ENCODE peak calls at places on chromosome 16, in six cellular contexts. One of them, this sample, is unnamed.

GRCh38 chr16:2333772-2334379 is 6.7 kb downstream of the ABCA3 start:
- DNase-seq in HepG2: peak; percentile 20
- DNase-seq in GM12878: no peak
- DNase-seq in A549: peak; percentile 42
- DNase-seq in endothelial cell of umbilical vein: peak; percentile 10
- DNase-seq in K562: peak; percentile 73
- DNase-seq in this sample: no peak

GRCh38 chr16:69477546-69477945 is 53.1 kb downstream of the CYB5B start:
- DNase-seq in K562: no peak
- DNase-seq in HepG2: no peak
- DNase-seq in A549: no peak
- DNase-seq in GM12878: no peak
- DNase-seq in endothelial cell of umbilical vein: peak; percentile 71
- DNase-seq in this sample: peak; percentile 36

GRCh38 chr16:48487287-48487686 is 102.1 kb upstream of the SIAH1 start:
- DNase-seq in endothelial cell of umbilical vein: no peak
- DNase-seq in A549: no peak
- DNase-seq in HepG2: no peak
- DNase-seq in GM12878: no peak
- DNase-seq in K562: no peak
- DNase-seq in this sample: no peak

GRCh38 chr16:48277158-48277557 is 29.8 kb upstream of the ABCC11 start:
- DNase-seq in A549: no peak
- DNase-seq in endothelial cell of umbilical vein: no peak
- DNase-seq in K562: no peak
- DNase-seq in GM12878: no peak
- DNase-seq in HepG2: no peak
- DNase-seq in this sample: no peak

GRCh38 chr16:31052131-31052530 is 18.8 kb downstream of the STX4 start:
- DNase-seq in endothelial cell of umbilical vein: peak; percentile 37
- DNase-seq in HepG2: peak; percentile 45
- DNase-seq in K562: peak; percentile 28
- DNase-seq in GM12878: no peak
- DNase-seq in A549: peak; percentile 90
- DNase-seq in this sample: peak; percentile 67

GRCh38 chr16:49528035-49528434 is 154.4 kb downstream of the C16orf78 start:
- DNase-seq in A549: no peak
- DNase-seq in endothelial cell of umbilical vein: peak; percentile 40
- DNase-seq in HepG2: no peak
- DNase-seq in GM12878: no peak
- DNase-seq in K562: no peak
- DNase-seq in this sample: no peak

GRCh38 chr16:50550035-50550434 is 1.8 kb downstream of the NKD1 start:
- DNase-seq in HepG2: no peak
- DNase-seq in K562: no peak
- DNase-seq in endothelial cell of umbilical vein: no peak
- DNase-seq in A549: no peak
- DNase-seq in GM12878: no peak
- DNase-seq in this sample: no peak

GRCh38 chr16:80744856-80745255 is 59.5 kb downstream of the CDYL2 start:
- DNase-seq in GM12878: no peak
- DNase-seq in A549: no peak
- DNase-seq in HepG2: no peak
- DNase-seq in K562: no peak
- DNase-seq in endothelial cell of umbilical vein: no peak
- DNase-seq in this sample: peak; percentile 12

GRCh38 chr16:58384437-58385055 is 7.7 kb upstream of the GINS3 start:
- DNase-seq in A549: no peak
- DNase-seq in HepG2: no peak
- DNase-seq in endothelial cell of umbilical vein: no peak
- DNase-seq in GM12878: no peak
- DNase-seq in K562: no peak
- DNase-seq in this sample: peak; percentile 85

GRCh38 chr16:35298460-35299243 is 1839.2 kb downstream of the TP53TG3F start:
- DNase-seq in A549: no peak
- DNase-seq in endothelial cell of umbilical vein: no peak
- DNase-seq in HepG2: no peak
- DNase-seq in GM12878: no peak
- DNase-seq in K562: no peak
- DNase-seq in this sample: peak; percentile 15

GRCh38 chr16:72908362-72908838 is 139.5 kb downstream of the ZFHX3 start:
- DNase-seq in A549: no peak
- DNase-seq in GM12878: no peak
- DNase-seq in endothelial cell of umbilical vein: no peak
- DNase-seq in HepG2: no peak
- DNase-seq in K562: no peak
- DNase-seq in this sample: peak; percentile 65
- TF ChIP-seq MYC in A549: no peak
- TF ChIP-seq MYC in GM12878: no peak
- TF ChIP-seq MYC in endothelial cell of umbilical vein: no peak
- TF ChIP-seq MYC in HepG2: no peak
- TF ChIP-seq MYC in K562: no peak
- TF ChIP-seq MYC in this sample: no peak

DNA sequence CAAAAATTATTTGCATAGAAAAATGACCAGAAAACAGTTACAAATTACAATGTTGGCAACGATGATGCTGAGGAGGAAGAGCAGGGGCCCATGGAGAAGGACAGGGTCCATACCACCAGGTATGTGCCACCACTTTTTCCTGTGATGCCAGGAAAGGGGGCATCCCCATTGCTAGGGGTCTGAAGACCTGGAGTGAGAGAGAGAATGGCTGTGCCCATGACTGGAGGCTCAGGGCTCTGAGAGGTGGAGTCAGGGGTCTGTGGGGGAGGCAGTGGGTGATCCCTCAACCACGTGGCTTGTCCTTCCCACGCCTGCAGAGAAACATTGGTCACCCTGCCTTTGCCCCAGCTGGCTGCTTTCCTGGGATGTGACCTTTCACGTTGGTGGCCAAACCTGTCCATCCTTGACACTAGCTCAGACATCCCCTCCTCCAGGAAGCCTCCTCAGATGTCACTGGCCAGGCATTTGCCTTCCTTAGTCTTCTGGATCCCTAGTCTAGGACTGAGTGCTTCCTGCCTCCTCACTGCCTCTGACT is 51.4 kb downstream of the SOCS1 start:
- DNase-seq in GM12878: no peak
- DNase-seq in endothelial cell of umbilical vein: no peak
- DNase-seq in HepG2: no peak
- DNase-seq in K562: no peak
- DNase-seq in A549: no peak
- DNase-seq in this sample: no peak
- TF ChIP-seq MYC in GM12878: no peak
- TF ChIP-seq MYC in endothelial cell of umbilical vein: no peak
- TF ChIP-seq MYC in HepG2: no peak
- TF ChIP-seq MYC in K562: no peak
- TF ChIP-seq MYC in A549: no peak
- TF ChIP-seq MYC in this sample: no peak

GRCh38 chr16:89738538-89739317 is 17.4 kb downstream of the ZNF276 start:
- DNase-seq in GM12878: no peak
- DNase-seq in endothelial cell of umbilical vein: no peak
- DNase-seq in K562: no peak
- DNase-seq in HepG2: no peak
- DNase-seq in A549: no peak
- DNase-seq in this sample: no peak

GRCh38 chr16:89739383-89739782 is 18.0 kb downstream of the ZNF276 start:
- DNase-seq in K562: no peak
- DNase-seq in A549: no peak
- DNase-seq in endothelial cell of umbilical vein: no peak
- DNase-seq in GM12878: no peak
- DNase-seq in HepG2: no peak
- DNase-seq in this sample: no peak

GRCh38 chr16:89738072-89738377 is 16.7 kb downstream of the ZNF276 start:
- DNase-seq in K562: no peak
- DNase-seq in HepG2: no peak
- DNase-seq in endothelial cell of umbilical vein: no peak
- DNase-seq in A549: no peak
- DNase-seq in GM12878: no peak
- DNase-seq in this sample: peak; percentile 14

GRCh38 chr16:89736554-89736953 is 15.2 kb downstream of the ZNF276 start:
- DNase-seq in endothelial cell of umbilical vein: no peak
- DNase-seq in A549: no peak
- DNase-seq in GM12878: no peak
- DNase-seq in HepG2: no peak
- DNase-seq in K562: no peak
- DNase-seq in this sample: no peak

DNA sequence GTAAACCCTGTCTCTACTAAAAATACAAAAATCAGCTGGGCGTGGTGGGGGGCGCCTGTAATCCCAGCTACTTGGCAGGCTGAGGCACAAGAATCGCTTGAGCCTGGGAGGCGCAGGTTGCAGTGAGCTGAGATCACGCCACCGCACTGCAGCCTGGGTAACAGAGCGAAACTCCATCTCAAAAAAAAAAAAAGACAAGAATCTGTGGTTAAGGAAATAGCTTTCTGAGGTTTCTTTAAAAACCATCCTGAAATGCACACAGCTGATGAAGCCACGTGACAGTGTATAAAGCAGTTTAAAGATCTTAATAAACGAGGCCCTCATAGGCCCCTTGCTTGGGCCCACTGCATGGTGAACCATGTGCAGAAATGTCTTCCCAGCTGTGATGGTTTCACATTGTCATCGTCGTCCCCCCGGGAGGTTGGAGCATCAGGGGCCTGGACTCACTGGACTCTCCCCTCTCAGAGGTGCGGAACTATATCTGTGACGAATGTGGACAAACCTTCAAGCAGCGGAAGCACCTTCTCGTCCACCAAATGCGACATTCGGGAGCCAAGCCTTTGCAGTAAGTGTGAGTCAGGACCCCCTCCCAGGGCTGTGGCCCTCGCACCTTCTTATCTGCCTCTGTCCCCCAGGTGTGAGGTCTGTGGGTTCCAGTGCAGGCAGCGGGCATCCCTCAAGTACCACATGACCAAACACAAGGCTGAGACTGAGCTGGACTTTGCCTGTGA is 16.2 kb downstream of the ZNF276 start:
- DNase-seq in A549: no peak
- DNase-seq in K562: no peak
- DNase-seq in HepG2: no peak
- DNase-seq in GM12878: no peak
- DNase-seq in endothelial cell of umbilical vein: no peak
- DNase-seq in this sample: no peak
- TF ChIP-seq MYC in A549: no peak
- TF ChIP-seq MYC in K562: no peak
- TF ChIP-seq MYC in HepG2: no peak
- TF ChIP-seq MYC in GM12878: no peak
- TF ChIP-seq MYC in endothelial cell of umbilical vein: no peak
- TF ChIP-seq MYC in this sample: no peak

GRCh38 chr16:10927497-10928112 is 14.7 kb downstream of the DEXI start:
- DNase-seq in A549: no peak
- DNase-seq in GM12878: no peak
- DNase-seq in K562: no peak
- DNase-seq in endothelial cell of umbilical vein: no peak
- DNase-seq in HepG2: no peak
- DNase-seq in this sample: no peak

GRCh38 chr16:10926094-10926493 is 16.2 kb downstream of the DEXI start:
- DNase-seq in endothelial cell of umbilical vein: no peak
- DNase-seq in GM12878: no peak
- DNase-seq in K562: no peak
- DNase-seq in HepG2: no peak
- DNase-seq in A549: no peak
- DNase-seq in this sample: no peak

GRCh38 chr16:10923650-10924214 is 18.5 kb downstream of the DEXI start:
- DNase-seq in GM12878: no peak
- DNase-seq in HepG2: peak; percentile 95
- DNase-seq in K562: no peak
- DNase-seq in endothelial cell of umbilical vein: no peak
- DNase-seq in A549: no peak
- DNase-seq in this sample: no peak

GRCh38 chr16:10929853-10930754 is 12.2 kb downstream of the DEXI start:
- DNase-seq in GM12878: no peak
- DNase-seq in A549: no peak
- DNase-seq in HepG2: no peak
- DNase-seq in endothelial cell of umbilical vein: no peak
- DNase-seq in K562: no peak
- DNase-seq in this sample: no peak

GRCh38 chr16:10926867-10927266 is 15.4 kb downstream of the DEXI start:
- DNase-seq in HepG2: no peak
- DNase-seq in endothelial cell of umbilical vein: no peak
- DNase-seq in A549: no peak
- DNase-seq in K562: no peak
- DNase-seq in GM12878: no peak
- DNase-seq in this sample: no peak
- TF ChIP-seq MYC in HepG2: no peak
- TF ChIP-seq MYC in endothelial cell of umbilical vein: no peak
- TF ChIP-seq MYC in A549: no peak
- TF ChIP-seq MYC in K562: no peak
- TF ChIP-seq MYC in GM12878: no peak
- TF ChIP-seq MYC in this sample: no peak

GRCh38 chr16:74667215-74667765 is 613 bp upstream of the RFWD3 start:
- DNase-seq in GM12878: no peak
- DNase-seq in HepG2: peak; percentile 41
- DNase-seq in K562: peak; percentile 46
- DNase-seq in endothelial cell of umbilical vein: peak; percentile 57
- DNase-seq in A549: peak; percentile 14
- DNase-seq in this sample: peak; percentile 74
- TF ChIP-seq MYC in GM12878: no peak
- TF ChIP-seq MYC in HepG2: no peak
- TF ChIP-seq MYC in K562: no peak
- TF ChIP-seq MYC in endothelial cell of umbilical vein: no peak
- TF ChIP-seq MYC in A549: no peak
- TF ChIP-seq MYC in this sample: no peak

DNA sequence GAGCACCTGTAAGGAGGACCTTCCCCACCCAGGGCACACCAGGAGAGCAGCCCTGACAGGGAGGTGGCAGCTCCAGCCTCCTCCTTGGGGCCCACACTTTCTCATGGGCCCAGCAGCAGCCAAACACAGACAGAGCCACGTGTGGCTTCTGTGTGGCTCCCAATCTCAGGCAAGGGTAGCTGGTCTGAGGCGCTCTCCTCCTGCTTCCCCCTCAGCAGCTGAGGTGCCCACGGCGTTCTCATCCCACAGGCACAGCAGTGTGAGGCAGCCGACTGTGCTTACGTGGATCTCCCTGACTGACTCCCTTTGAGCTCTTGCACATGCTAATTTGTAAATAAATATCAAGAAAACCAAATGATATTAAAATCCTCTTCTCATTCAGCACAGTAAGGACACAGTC is 30.9 kb downstream of the CMTM3 start:
- DNase-seq in GM12878: no peak
- DNase-seq in endothelial cell of umbilical vein: no peak
- DNase-seq in HepG2: no peak
- DNase-seq in K562: no peak
- DNase-seq in A549: no peak
- DNase-seq in this sample: no peak
- TF ChIP-seq MYC in GM12878: no peak
- TF ChIP-seq MYC in endothelial cell of umbilical vein: no peak
- TF ChIP-seq MYC in HepG2: no peak
- TF ChIP-seq MYC in K562: no peak
- TF ChIP-seq MYC in A549: no peak
- TF ChIP-seq MYC in this sample: no peak

GRCh38 chr16:23379707-23380106 is 73.3 kb downstream of the COG7 start:
- DNase-seq in HepG2: no peak
- DNase-seq in A549: no peak
- DNase-seq in K562: no peak
- DNase-seq in GM12878: no peak
- DNase-seq in endothelial cell of umbilical vein: no peak
- DNase-seq in this sample: no peak
- TF ChIP-seq MYC in HepG2: no peak
- TF ChIP-seq MYC in A549: no peak
- TF ChIP-seq MYC in K562: no peak
- TF ChIP-seq MYC in GM12878: no peak
- TF ChIP-seq MYC in endothelial cell of umbilical vein: no peak
- TF ChIP-seq MYC in this sample: no peak

This sample was measured in NB4.